ENCODE peak calls at places on chromosomes 13 and 19, in five cellular contexts. X, S, L, M and C are unnamed samples. For H3K4me1, the result is how much of the 10 kb centered on the place peaks cover.

GRCh38 chr19:41945135-41945766 is 13.9 kb downstream of the RABAC1 start:
- DNase-seq in X (peak), S (no peak), L (no peak), M (peak), C (peak)

GRCh38 chr19:10430505-10431253 is 10.3 kb downstream of the PDE4A start:
- DNase-seq in X (no peak), S (peak), L (peak), M (peak), C (no peak)

GRCh38 chr19:6672693-6673290 is 2.8 kb upstream of the TNFSF14 start:
- DNase-seq in X (no peak), S (no peak), L (no peak), M (no peak), C (no peak)

GRCh38 chr13:51584731-51585191 is 499 bp downstream of the WDFY2 start:
- DNase-seq in X (no peak), S (peak), L (peak), M (peak), C (peak)

GRCh38 chr13:113904411-113904810 is 40.5 kb upstream of the GAS6 start:
- DNase-seq in X (peak), S (peak), L (no peak), M (peak), C (no peak)

GRCh38 chr19:30936276-30936675 is 413.0 kb downstream of the TSHZ3 start:
- DNase-seq in X (no peak), S (no peak), L (no peak), M (no peak), C (no peak)

GRCh38 chr13:111852701-111853100 is 214.2 kb upstream of the SOX1 start:
- DNase-seq in X (no peak), S (no peak), L (no peak), M (no peak), C (no peak)

GRCh38 chr13:26628706-26629105 is 71.2 kb downstream of the WASF3 start:
- DNase-seq in X (no peak), S (no peak), L (no peak), M (no peak), C (no peak)

GRCh38 chr13:101757446-101758039 is 305.1 kb downstream of the ITGBL1 start:
- DNase-seq in X (peak), S (no peak), L (peak), M (no peak), C (no peak)

GRCh38 chr19:1913781-1914577 is 8.8 kb downstream of the ADAT3 start:
- DNase-seq in X (no peak), S (no peak), L (no peak), M (peak), C (no peak)

GRCh38 chr13:32164622-32165268 is 133.2 kb downstream of the FRY start:
- DNase-seq in X (peak), S (no peak), L (peak), M (peak), C (no peak)

GRCh38 chr13:48446454-48446853 is 33.5 kb upstream of the LPAR6 start:
- DNase-seq in X (no peak), S (no peak), L (no peak), M (no peak), C (no peak)

GRCh38 chr19:56718231-56718630 is 46.7 kb upstream of the ZNF835 start:
- DNase-seq in X (no peak), S (no peak), L (no peak), M (no peak), C (no peak)

GRCh38 chr19:17605761-17606745 is 50.6 kb downstream of the COLGALT1 start:
- DNase-seq in X (peak), S (peak), L (peak), M (peak), C (peak)

GRCh38 chr19:19026299-19026971 is 6.9 kb downstream of the SUGP2 start:
- DNase-seq in X (no peak), S (no peak), L (no peak), M (peak), C (no peak)

GRCh38 chr13:73109288-73109899 is 50.6 kb downstream of the KLF5 start:
- DNase-seq in X (no peak), S (no peak), L (no peak), M (no peak), C (no peak)

GRCh38 chr13:90416519-90416918 is 931.0 kb upstream of the MIR17HG start:
- DNase-seq in X (no peak), S (no peak), L (no peak), M (no peak), C (no peak)

GRCh38 chr13:106649495-106649894 is 81.6 kb upstream of the ARGLU1 start:
- DNase-seq in X (no peak), S (no peak), L (no peak), M (no peak), C (no peak)

GRCh38 chr19:33071887-33072286 is 7.2 kb upstream of the RHPN2 start:
- DNase-seq in X (no peak), S (no peak), L (no peak), M (no peak), C (no peak)

DNA sequence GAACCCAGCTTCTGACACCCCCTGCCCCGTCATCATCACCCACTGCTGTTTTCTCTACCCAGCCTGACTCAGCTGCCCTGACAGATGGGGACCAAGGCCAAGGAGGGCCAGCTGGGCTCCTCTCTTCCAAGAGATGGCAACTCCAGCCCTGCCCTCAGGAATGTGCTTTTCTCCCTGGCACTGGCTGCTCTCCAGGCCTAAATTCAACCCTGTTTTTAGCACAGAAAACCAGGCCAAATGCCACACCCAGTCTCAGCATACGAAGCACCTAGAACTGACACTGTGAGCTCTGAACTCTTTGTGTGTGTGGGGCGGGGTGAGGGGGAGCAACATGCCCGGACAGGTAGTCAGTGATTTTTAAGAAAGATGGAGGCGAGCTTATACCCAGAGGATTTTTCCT is 23.4 kb upstream of the IGFL1 start:
- DNase-seq in X (no peak), S (peak), L (no peak), M (no peak), C (no peak)
- H3K4me1 ChIP-seq in X (under half), S (under half), L (under half), M (under half), C (under half)

DNA sequence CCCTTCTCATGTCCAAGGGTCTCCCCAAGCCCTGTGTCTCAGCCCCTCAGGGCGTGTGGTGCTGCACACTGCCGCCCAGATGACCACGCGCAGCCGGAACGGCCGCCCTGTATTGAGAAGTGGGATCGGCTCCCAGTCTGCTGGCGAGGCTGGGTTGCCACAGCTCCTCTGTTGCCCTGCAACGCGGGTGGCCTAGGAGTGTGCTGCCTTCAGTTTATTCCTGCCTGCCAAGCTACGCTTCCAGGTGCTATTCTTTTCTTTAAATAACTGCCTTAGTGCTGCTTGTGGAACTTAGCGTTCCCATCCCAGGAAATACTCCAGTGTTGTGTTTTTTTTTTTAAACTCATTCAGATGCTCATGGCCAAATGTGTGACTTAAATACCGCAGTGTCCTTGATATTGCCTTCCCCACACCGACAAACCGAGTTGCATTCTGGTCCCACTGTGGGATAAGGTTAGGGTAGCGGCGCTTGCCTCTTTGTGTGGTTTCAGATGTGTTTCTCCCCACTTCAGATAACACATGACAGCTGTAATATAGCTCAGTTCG is 16.6 kb downstream of the ACTN4 start:
- DNase-seq in X (no peak), S (peak), L (no peak), M (peak), C (no peak)
- H3K27ac ChIP-seq in X (peak), S (peak), L (peak), M (peak), C (no peak)

DNA sequence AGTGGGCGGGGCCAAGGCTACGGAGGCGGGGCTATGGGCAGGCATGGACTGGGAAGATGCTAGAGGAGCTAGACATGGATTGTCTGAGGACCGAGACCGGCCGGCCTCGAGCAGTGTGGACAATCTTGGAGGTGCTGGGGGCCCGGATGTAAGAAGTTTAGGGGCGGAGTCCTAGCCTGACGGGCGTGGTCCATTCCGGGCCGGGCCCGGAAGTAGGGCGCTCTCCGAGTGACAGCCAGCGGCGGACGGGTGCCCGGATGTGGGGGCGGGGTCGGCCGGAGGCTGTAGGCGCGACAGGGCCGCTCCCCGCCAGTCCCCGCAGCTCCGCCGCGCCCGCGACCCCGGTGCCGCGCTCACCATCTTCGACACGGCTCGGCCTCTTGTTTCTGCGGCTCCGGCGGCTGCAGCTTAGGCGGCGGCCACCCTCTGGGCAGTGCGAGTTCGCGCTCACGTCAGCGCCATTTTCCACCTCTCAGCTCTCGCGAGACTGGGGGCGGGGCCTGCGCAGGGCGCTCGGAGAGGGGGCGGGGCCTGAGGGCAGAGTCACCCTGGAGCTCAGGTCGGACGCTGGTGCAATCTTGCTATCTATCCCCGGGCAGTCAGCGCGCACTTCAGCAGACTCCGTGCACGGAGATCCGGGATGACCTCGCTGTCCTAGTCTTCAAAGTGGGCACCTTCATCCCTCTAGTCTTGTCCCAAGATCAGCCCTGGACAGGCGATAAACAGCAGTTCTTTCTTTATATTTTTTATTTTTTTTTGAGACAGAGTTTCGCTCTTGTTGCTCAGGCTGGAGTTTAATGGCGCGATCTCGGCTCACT is at the start of gene ZNF414:
- DNase-seq in X (peak), S (peak), L (peak), M (peak), C (peak)
- H3K4me1 ChIP-seq in X (half or more), S (under half), L (under half), M (under half), C (half or more)

GRCh38 chr13:80083516-80084085 is 257.3 kb downstream of the SPRY2 start:
- DNase-seq in X (no peak), S (no peak), L (no peak), M (no peak), C (no peak)
- H3K27ac ChIP-seq in X (no peak), S (peak), L (peak), M (peak), C (no peak)

DNA sequence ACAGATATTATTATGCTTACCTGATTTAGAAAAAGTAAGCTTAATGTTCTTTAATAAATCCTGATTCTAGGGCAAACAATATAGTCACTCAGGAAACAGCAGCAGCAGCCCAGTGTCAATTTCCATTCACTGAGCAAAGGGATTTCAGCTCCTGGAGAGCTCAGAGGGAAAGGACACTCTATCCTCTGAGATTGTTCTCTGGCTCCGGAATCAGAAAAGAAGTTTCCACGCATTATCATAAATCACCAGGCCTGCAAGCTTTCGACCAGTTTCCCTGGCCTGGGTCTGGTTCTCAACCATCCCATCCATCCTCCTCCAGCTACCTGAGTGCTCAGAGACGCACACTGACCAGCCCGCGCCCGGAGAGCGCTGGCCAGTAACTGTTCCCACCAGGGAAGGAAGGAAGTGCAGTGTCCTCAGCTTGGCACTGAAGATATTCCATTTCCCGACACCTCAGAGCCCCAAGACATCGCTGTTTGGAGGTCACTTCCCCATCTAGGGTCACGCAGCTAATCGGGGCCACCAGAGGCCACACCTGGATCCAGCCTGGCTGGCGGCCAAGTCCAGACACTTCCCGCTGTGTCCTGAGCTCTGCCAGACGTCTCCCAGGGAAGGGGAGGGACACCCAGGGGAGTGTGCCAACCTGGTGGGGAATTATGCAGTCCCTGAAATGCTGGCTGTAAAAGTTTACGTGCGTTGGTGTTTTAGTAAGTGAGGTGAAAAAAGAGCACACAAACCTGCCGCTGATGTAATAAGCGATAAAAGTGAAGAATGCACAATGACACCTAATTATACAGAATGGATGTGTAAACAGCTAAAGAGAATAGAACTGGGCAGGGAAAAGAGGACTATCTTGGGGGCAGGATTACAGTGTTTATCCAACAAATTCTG is 29.1 kb downstream of the EPS15L1 start:
- DNase-seq in X (no peak), S (peak), L (no peak), M (peak), C (no peak)
- H3K4me1 ChIP-seq in X (under half), S (half or more), L (under half), M (under half), C (under half)

GRCh38 chr19:5048727-5049553 is 80.0 kb downstream of the KDM4B start:
- DNase-seq in X (no peak), S (no peak), L (peak), M (no peak), C (no peak)

GRCh38 chr19:5046339-5047039 is 77.6 kb downstream of the KDM4B start:
- DNase-seq in X (no peak), S (no peak), L (no peak), M (peak), C (no peak)

GRCh38 chr19:5048091-5048726 is 79.3 kb downstream of the KDM4B start:
- DNase-seq in X (peak), S (peak), L (peak), M (peak), C (peak)

GRCh38 chr19:5045956-5046338 is 77.0 kb downstream of the KDM4B start:
- DNase-seq in X (no peak), S (no peak), L (no peak), M (no peak), C (no peak)

DNA sequence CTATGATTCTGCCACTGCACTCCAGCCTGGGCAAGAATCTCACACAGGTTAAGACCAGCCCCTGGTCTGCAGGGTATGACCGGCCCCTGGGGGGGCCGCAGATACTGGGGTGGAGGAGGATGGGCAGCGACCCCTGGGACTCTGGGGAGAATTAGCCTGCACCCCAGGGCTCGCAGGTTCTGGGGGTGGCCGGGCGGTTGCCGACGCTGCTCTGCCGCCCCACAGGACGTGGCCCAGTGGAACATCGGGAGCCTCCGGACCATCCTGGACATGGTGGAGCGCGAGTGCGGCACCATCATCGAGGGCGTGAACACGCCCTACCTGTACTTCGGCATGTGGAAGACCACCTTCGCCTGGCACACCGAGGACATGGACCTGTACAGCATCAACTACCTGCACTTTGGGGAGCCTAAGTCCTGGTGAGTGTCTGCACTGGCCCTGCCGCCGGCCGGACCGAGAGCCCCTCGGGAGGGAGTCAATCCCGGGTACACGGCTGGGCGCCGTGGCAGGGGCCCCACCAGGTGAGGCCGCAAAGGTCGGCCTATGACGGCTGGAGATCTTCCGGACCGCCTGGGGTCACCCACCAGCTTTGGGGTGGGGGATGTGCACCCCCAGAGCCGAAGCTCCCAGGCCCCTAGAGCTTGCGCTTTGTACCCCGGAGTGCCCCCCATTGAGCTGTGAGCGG is 78.5 kb downstream of the KDM4B start:
- DNase-seq in X (no peak), S (no peak), L (no peak), M (no peak), C (no peak)
- H3K27ac ChIP-seq in X (no peak), S (no peak), L (no peak), M (peak), C (no peak)

DNA sequence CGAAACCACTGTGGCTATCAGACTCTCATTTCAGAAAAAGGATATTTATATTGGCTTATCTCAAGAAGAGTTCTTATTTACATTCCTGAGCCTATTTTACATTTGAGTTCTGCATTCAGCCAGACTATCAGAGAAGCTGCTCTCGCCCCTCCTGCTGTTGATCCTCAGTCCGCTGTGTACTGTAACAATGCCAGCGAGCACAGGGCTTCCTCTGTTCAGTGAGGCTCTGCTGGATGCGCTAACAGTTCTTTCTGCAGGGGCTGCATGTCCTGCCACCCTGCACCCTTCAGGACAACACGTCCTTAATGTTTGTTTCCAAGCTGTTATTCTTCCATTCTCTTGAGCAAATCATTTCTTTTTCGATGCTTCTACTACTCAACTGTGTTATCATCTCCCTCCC is 463.7 kb upstream of the SGCG start:
- DNase-seq in X (no peak), S (no peak), L (no peak), M (no peak), C (no peak)
- H3K4me1 ChIP-seq in X (under half), S (under half), L (under half), M (under half), C (under half)

GRCh38 chr13:23652909-23653726 is 82.9 kb downstream of the TNFRSF19 start:
- DNase-seq in X (no peak), S (no peak), L (no peak), M (no peak), C (no peak)
- H3K27ac ChIP-seq in X (no peak), S (peak), L (no peak), M (no peak), C (no peak)

GRCh38 chr13:67221630-67222226 is 8.4 kb downstream of the PCDH9 start:
- DNase-seq in X (no peak), S (no peak), L (no peak), M (no peak), C (no peak)
- H3K4me1 ChIP-seq in X (under half), S (under half), L (under half), M (under half), C (under half)